ENCODE peak calls at places on chromosomes 5 and 9, in four cellular contexts. W is osteoblast, I is tibial artery, V is choroid plexus epithelial cell. P is an unnamed sample.
A peak's percentile ranks its signal among the peaks of the same experiment; 100 is the strongest.

GRCh38 chr9:109709881-109710280 is 70.1 kb upstream of the PALM2AKAP2 start:
- DNase-seq in W (no peak), I (no peak), V (no peak), P (no peak)

GRCh38 chr5:34913072-34913471 is 2.2 kb downstream of the RAD1 start:
- DNase-seq in W (no peak), I (no peak), V (peak; percentile 64), P (peak; percentile 36)

GRCh38 chr9:107933042-107933441 is 443.5 kb upstream of the KLF4 start:
- DNase-seq in W (peak; percentile 80), I (no peak), V (peak; percentile 48), P (no peak)

GRCh38 chr9:76112151-76112550 is 221.7 kb downstream of the PCSK5 start:
- DNase-seq in W (no peak), I (no peak), V (no peak), P (no peak)

GRCh38 chr9:136596630-136597031 is 50.8 kb upstream of the NOTCH1 start:
- DNase-seq in W (no peak), I (no peak), V (no peak), P (no peak)

GRCh38 chr9:68775003-68775730 is 70.1 kb downstream of the PIP5K1B start:
- DNase-seq in W (no peak), I (no peak), V (peak; percentile 43), P (no peak)

GRCh38 chr9:129703667-129704355 is 38.4 kb downstream of the PRRX2 start:
- DNase-seq in W (peak; percentile 95), I (peak; percentile 76), V (no peak), P (peak; percentile 87)

GRCh38 chr5:109654455-109654854 is 35.3 kb upstream of the MAN2A1 start:
- DNase-seq in W (no peak), I (no peak), V (no peak), P (no peak)

GRCh38 chr5:146877178-146877681 is 1.3 kb downstream of the PPP2R2B start:
- DNase-seq in W (no peak), I (no peak), V (no peak), P (no peak)

GRCh38 chr5:1523793-1524480 is at the start of gene LPCAT1:
- DNase-seq in W (peak; percentile 98), I (peak; percentile 54), V (peak; percentile 70), P (peak; percentile 63)

GRCh38 chr5:85814596-85814995 is 803.1 kb upstream of the COX7C start:
- DNase-seq in W (no peak), I (no peak), V (no peak), P (no peak)

GRCh38 chr9:90847971-90848370 is 46.4 kb downstream of the SYK start:
- DNase-seq in W (no peak), I (no peak), V (peak; percentile 30), P (no peak)

GRCh38 chr5:176994460-176995121 is 12.0 kb downstream of the UIMC1 start:
- DNase-seq in W (peak; percentile 11), I (peak; percentile 37), V (peak; percentile 89), P (peak; percentile 85)

GRCh38 chr9:135038331-135038730 is 49.1 kb upstream of the OLFM1 start:
- DNase-seq in W (no peak), I (no peak), V (no peak), P (no peak)

GRCh38 chr5:36417668-36418067 is 116.0 kb upstream of the RANBP3L start:
- DNase-seq in W (no peak), I (no peak), V (no peak), P (no peak)
- H3K4me3 ChIP-seq in W (no peak overlapping the region), I (no peak overlapping the region), V (no peak overlapping the region), P (no peak overlapping the region)

DNA sequence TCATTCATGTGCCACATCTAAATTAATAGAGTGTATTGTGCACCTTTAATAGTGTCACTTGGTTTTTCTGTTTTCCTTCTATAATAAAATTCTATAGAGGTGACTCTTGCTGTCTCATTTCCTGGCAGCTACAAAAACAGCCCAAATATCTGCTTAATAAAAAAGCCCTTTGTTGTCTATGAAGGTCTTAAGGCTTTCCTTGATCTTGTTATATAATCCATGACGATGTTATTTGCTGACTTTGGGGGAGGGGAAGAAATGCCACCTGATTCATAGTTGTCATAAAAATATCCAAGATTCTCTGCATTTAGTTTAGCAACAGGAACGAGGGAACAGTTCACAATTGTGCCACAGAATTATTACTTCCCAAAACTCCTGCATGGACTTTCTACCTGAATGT is 31.3 kb downstream of the CPEB4 start:
- DNase-seq in W (no peak), I (no peak), V (peak; percentile 18), P (peak; percentile 19)
- H3K4me3 ChIP-seq in W (no peak overlapping the region), I (no peak overlapping the region), V (no peak overlapping the region), P (no peak overlapping the region)

GRCh38 chr5:115098041-115098702 is 71.5 kb downstream of the TRIM36 start:
- DNase-seq in W (no peak), I (no peak), V (peak; percentile 82), P (peak; percentile 60)

GRCh38 chr5:115097236-115097635 is 72.5 kb downstream of the TRIM36 start:
- DNase-seq in W (no peak), I (no peak), V (no peak), P (no peak)

GRCh38 chr5:115100556-115100955 is 69.2 kb downstream of the TRIM36 start:
- DNase-seq in W (no peak), I (no peak), V (peak; percentile 44), P (peak; percentile 9)

GRCh38 chr5:115096034-115096769 is 73.5 kb downstream of the TRIM36 start:
- DNase-seq in W (no peak), I (no peak), V (no peak), P (no peak)
- H3K4me3 ChIP-seq in W (no peak overlapping the region), I (no peak overlapping the region), V (no peak overlapping the region), P (no peak overlapping the region)

GRCh38 chr5:18744441-18744840 is 1110.2 kb downstream of the TAF11L14 start:
- DNase-seq in W (no peak), I (no peak), V (no peak), P (no peak)

GRCh38 chr5:18744990-18745590 is 1110.8 kb downstream of the TAF11L14 start:
- DNase-seq in W (no peak), I (no peak), V (no peak), P (no peak)

GRCh38 chr5:18742830-18743229 is 1108.6 kb downstream of the TAF11L14 start:
- DNase-seq in W (no peak), I (no peak), V (no peak), P (no peak)

GRCh38 chr5:18745591-18745987 is 1111.3 kb downstream of the TAF11L14 start:
- DNase-seq in W (no peak), I (no peak), V (no peak), P (peak; percentile 1)

DNA sequence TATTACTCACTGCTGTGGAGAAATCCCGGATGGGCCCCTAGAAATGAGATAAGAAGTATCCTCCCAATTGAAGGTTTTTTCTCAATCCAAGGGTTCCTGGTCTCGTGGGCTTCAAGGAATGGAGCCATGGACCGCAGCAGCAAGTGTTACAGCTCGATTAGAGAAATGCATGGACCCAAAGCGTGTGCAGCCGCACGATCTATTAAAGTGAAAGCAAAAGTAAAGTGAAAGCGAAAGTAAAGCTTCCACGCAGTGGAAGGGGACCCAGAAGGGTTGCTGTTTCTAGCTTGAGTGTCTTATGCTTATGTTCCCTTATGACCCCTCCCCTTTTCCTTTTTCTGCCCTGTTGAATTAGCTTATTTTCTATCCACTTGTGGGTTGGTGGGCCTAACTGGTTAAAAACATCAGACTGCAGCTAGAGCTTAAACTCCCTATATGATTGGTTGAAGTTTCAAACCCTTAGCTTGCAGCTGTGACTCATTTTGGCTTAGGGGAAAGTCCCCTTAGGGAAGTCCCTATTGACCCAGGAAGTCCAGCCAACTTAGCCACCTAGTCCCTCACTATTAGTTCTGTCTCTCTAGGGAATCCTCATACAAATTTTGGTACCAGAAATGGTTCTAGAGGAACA is 1111.8 kb downstream of the TAF11L14 start:
- DNase-seq in W (no peak), I (no peak), V (peak; percentile 4), P (peak; percentile 7)
- H3K4me3 ChIP-seq in W (peak overlapping the region; percentile 28), I (peak overlapping the region; percentile 43), V (peak overlapping the region; percentile 29), P (peak overlapping the region; percentile 48)

DNA sequence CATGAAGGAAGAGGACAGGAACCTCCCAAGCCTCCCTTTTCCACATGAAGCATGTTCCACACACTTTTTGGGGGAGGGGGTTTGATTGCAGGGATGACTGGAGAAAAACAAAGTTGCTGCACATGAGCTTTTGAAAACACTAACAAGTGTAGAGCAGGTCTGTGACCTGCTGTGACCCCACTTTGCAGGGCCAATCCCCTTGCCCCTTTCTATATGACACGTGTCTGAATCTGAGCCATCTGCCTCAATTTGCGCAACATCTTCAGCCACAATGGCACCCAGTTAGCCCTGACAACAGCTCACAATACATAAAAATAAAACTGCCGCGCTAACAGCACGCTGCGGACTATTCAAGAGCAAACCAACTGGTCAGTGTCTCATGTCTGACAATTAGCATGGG is 227.8 kb upstream of the TBCA start:
- DNase-seq in W (no peak), I (no peak), V (no peak), P (no peak)
- H3K4me3 ChIP-seq in W (no peak overlapping the region), I (no peak overlapping the region), V (no peak overlapping the region), P (no peak overlapping the region)

GRCh38 chr9:124284940-124285441 is 27.2 kb downstream of the NEK6 start:
- DNase-seq in W (peak; percentile 62), I (peak; percentile 69), V (peak; percentile 70), P (peak; percentile 88)
- H3K4me3 ChIP-seq in W (no peak overlapping the region), I (no peak overlapping the region), V (no peak overlapping the region), P (no peak overlapping the region)

DNA sequence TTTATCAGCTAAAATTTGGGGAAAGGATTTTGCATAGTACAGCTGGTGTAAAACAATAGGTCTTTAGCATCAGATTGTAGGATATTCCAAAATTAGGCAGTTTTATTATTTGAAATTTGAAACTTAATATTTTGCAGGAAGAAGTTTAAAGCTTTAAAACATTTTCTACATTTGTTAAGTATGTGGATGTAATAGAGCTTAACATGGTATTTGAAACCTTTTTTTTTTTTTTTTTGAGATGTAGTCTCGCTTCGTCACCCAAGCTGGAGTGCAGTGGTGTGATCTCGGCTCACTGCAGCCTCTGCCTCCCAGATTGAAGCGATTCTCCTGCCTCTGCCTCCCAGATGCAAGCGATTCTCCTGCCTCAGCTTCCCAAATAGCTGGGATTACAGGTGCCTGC is 2.9 kb downstream of the DENND4C start:
- DNase-seq in W (no peak), I (no peak), V (no peak), P (peak; percentile 14)
- H3K4me3 ChIP-seq in W (no peak overlapping the region), I (no peak overlapping the region), V (no peak overlapping the region), P (peak overlapping the region; percentile 88)

GRCh38 chr5:73892806-73893205 is 266.8 kb downstream of the ARHGEF28 start:
- DNase-seq in W (peak; percentile 95), I (no peak), V (peak; percentile 96), P (peak; percentile 99)
- H3K4me3 ChIP-seq in W (peak overlapping the region; percentile 1), I (no peak overlapping the region), V (no peak overlapping the region), P (no peak overlapping the region)

P was measured in fibroblast of the aortic adventitia.